ENCODE peak calls at places on chromosomes 5 and 9, in seven cellular contexts. One of them, this sample, is unnamed.

GRCh38 chr5:98765815-98766214 is 7.6 kb upstream of the RGMB start:
- DNase-seq in HepG2: no peak
- DNase-seq in HCT116: no peak
- DNase-seq in GM12878: no peak
- DNase-seq in K562: no peak
- DNase-seq in H1: no peak
- DNase-seq in SK-N-SH: no peak
- DNase-seq in this sample: no peak

GRCh38 chr9:123064662-123065061 is 31.2 kb downstream of the GPR21 start:
- DNase-seq in HepG2: no peak
- DNase-seq in HCT116: no peak
- DNase-seq in GM12878: no peak
- DNase-seq in K562: no peak
- DNase-seq in H1: no peak
- DNase-seq in SK-N-SH: no peak
- DNase-seq in this sample: no peak

GRCh38 chr5:71483355-71483754 is 27.9 kb downstream of the BDP1 start:
- DNase-seq in HepG2: peak; percentile 69
- DNase-seq in HCT116: peak; percentile 67
- DNase-seq in GM12878: no peak
- DNase-seq in K562: no peak
- DNase-seq in H1: no peak
- DNase-seq in SK-N-SH: no peak
- DNase-seq in this sample: peak; percentile 50

GRCh38 chr9:90333226-90333625 is 309.4 kb downstream of the DIRAS2 start:
- DNase-seq in HepG2: no peak
- DNase-seq in HCT116: no peak
- DNase-seq in GM12878: no peak
- DNase-seq in K562: no peak
- DNase-seq in H1: no peak
- DNase-seq in SK-N-SH: no peak
- DNase-seq in this sample: no peak

GRCh38 chr9:123689701-123690428 is 240.1 kb downstream of the DENND1A start:
- DNase-seq in HepG2: no peak
- DNase-seq in HCT116: no peak
- DNase-seq in GM12878: no peak
- DNase-seq in K562: peak; percentile 47
- DNase-seq in H1: no peak
- DNase-seq in SK-N-SH: no peak
- DNase-seq in this sample: no peak

GRCh38 chr5:21071421-21071820 is 1083.4 kb upstream of the CDH18 start:
- DNase-seq in HepG2: no peak
- DNase-seq in HCT116: no peak
- DNase-seq in GM12878: no peak
- DNase-seq in K562: no peak
- DNase-seq in H1: no peak
- DNase-seq in SK-N-SH: no peak
- DNase-seq in this sample: no peak

GRCh38 chr9:7791364-7791763 is 8.2 kb downstream of the DMAC1 start:
- DNase-seq in HepG2: no peak
- DNase-seq in HCT116: no peak
- DNase-seq in GM12878: no peak
- DNase-seq in K562: no peak
- DNase-seq in H1: no peak
- DNase-seq in SK-N-SH: no peak
- DNase-seq in this sample: no peak

GRCh38 chr9:135221951-135222631 is 134.6 kb downstream of the OLFM1 start:
- DNase-seq in HepG2: no peak
- DNase-seq in HCT116: no peak
- DNase-seq in GM12878: no peak
- DNase-seq in K562: no peak
- DNase-seq in H1: no peak
- DNase-seq in SK-N-SH: peak; percentile 68
- DNase-seq in this sample: no peak

GRCh38 chr5:34658023-34658422 is 1.9 kb downstream of the RAI14 start:
- DNase-seq in HepG2: peak; percentile 10
- DNase-seq in HCT116: no peak
- DNase-seq in GM12878: no peak
- DNase-seq in K562: no peak
- DNase-seq in H1: no peak
- DNase-seq in SK-N-SH: peak; percentile 51
- DNase-seq in this sample: no peak

GRCh38 chr5:125053179-125053578 is 306.7 kb upstream of the ZNF608 start:
- DNase-seq in HepG2: no peak
- DNase-seq in HCT116: no peak
- DNase-seq in GM12878: no peak
- DNase-seq in K562: no peak
- DNase-seq in H1: no peak
- DNase-seq in SK-N-SH: no peak
- DNase-seq in this sample: no peak

GRCh38 chr5:175652741-175653663 is 4.9 kb upstream of the HRH2 start:
- DNase-seq in HepG2: no peak
- DNase-seq in HCT116: no peak
- DNase-seq in GM12878: no peak
- DNase-seq in K562: no peak
- DNase-seq in H1: no peak
- DNase-seq in SK-N-SH: no peak
- DNase-seq in this sample: no peak

GRCh38 chr9:1747568-1747967 is 267.6 kb upstream of the SMARCA2 start:
- DNase-seq in HepG2: no peak
- DNase-seq in HCT116: no peak
- DNase-seq in GM12878: no peak
- DNase-seq in K562: no peak
- DNase-seq in H1: no peak
- DNase-seq in SK-N-SH: no peak
- DNase-seq in this sample: no peak

GRCh38 chr9:69532359-69532758 is 139.8 kb downstream of the APBA1 start:
- DNase-seq in HepG2: no peak
- DNase-seq in HCT116: no peak
- DNase-seq in GM12878: no peak
- DNase-seq in K562: peak; percentile 2
- DNase-seq in H1: no peak
- DNase-seq in SK-N-SH: peak; percentile 48
- DNase-seq in this sample: no peak

GRCh38 chr5:43193171-43193951 is 1.3 kb downstream of the NIM1K start:
- DNase-seq in HepG2: peak; percentile 34
- DNase-seq in HCT116: peak; percentile 3
- DNase-seq in GM12878: no peak
- DNase-seq in K562: peak; percentile 61
- DNase-seq in H1: no peak
- DNase-seq in SK-N-SH: peak; percentile 69
- DNase-seq in this sample: peak; percentile 64

GRCh38 chr9:97766092-97766491 is 69.0 kb upstream of the XPA start:
- DNase-seq in HepG2: no peak
- DNase-seq in HCT116: no peak
- DNase-seq in GM12878: no peak
- DNase-seq in K562: no peak
- DNase-seq in H1: no peak
- DNase-seq in SK-N-SH: no peak
- DNase-seq in this sample: no peak

GRCh38 chr9:131174681-131175239 is 49.4 kb downstream of the NUP214 start:
- DNase-seq in HepG2: no peak
- DNase-seq in HCT116: no peak
- DNase-seq in GM12878: no peak
- DNase-seq in K562: no peak
- DNase-seq in H1: no peak
- DNase-seq in SK-N-SH: no peak
- DNase-seq in this sample: no peak

GRCh38 chr9:91197232-91198181 is 164.2 kb downstream of the AUH start:
- DNase-seq in HepG2: peak; percentile 99
- DNase-seq in HCT116: peak; percentile 85
- DNase-seq in GM12878: no peak
- DNase-seq in K562: peak; percentile 80
- DNase-seq in H1: no peak
- DNase-seq in SK-N-SH: no peak
- DNase-seq in this sample: peak; percentile 62

GRCh38 chr5:77947051-77947428 is 170.9 kb upstream of the TBCA start:
- DNase-seq in HepG2: no peak
- DNase-seq in HCT116: no peak
- DNase-seq in GM12878: no peak
- DNase-seq in K562: no peak
- DNase-seq in H1: no peak
- DNase-seq in SK-N-SH: no peak
- DNase-seq in this sample: no peak

GRCh38 chr9:121649476-121650219 is 1.8 kb upstream of the DAB2IP start:
- DNase-seq in HepG2: no peak
- DNase-seq in HCT116: no peak
- DNase-seq in GM12878: no peak
- DNase-seq in K562: no peak
- DNase-seq in H1: no peak
- DNase-seq in SK-N-SH: no peak
- DNase-seq in this sample: no peak

GRCh38 chr5:179310439-179311090 is 34.7 kb downstream of the ADAMTS2 start:
- DNase-seq in HepG2: no peak
- DNase-seq in HCT116: no peak
- DNase-seq in GM12878: no peak
- DNase-seq in K562: no peak
- DNase-seq in H1: no peak
- DNase-seq in SK-N-SH: no peak
- DNase-seq in this sample: no peak

GRCh38 chr5:190366-191035 is 794 bp upstream of the LRRC14B start:
- DNase-seq in HepG2: no peak
- DNase-seq in HCT116: no peak
- DNase-seq in GM12878: no peak
- DNase-seq in K562: no peak
- DNase-seq in H1: no peak
- DNase-seq in SK-N-SH: no peak
- DNase-seq in this sample: no peak

GRCh38 chr5:10645146-10645545 is 81.3 kb downstream of the ANKRD33B start:
- DNase-seq in HepG2: no peak
- DNase-seq in HCT116: no peak
- DNase-seq in GM12878: no peak
- DNase-seq in K562: no peak
- DNase-seq in H1: no peak
- DNase-seq in SK-N-SH: no peak
- DNase-seq in this sample: no peak

GRCh38 chr9:128073260-128073886 is 5.3 kb downstream of the SLC25A25 start:
- DNase-seq in HepG2: peak; percentile 85
- DNase-seq in HCT116: no peak
- DNase-seq in GM12878: no peak
- DNase-seq in K562: no peak
- DNase-seq in H1: no peak
- DNase-seq in SK-N-SH: no peak
- DNase-seq in this sample: no peak

GRCh38 chr5:64165500-64166200 is at the start of gene RNF180:
- DNase-seq in HepG2: no peak
- DNase-seq in HCT116: no peak
- DNase-seq in GM12878: no peak
- DNase-seq in K562: no peak
- DNase-seq in H1: no peak
- DNase-seq in SK-N-SH: peak; percentile 65
- DNase-seq in this sample: no peak

GRCh38 chr5:64164166-64164565 is 1.5 kb upstream of the RNF180 start:
- DNase-seq in HepG2: no peak
- DNase-seq in HCT116: no peak
- DNase-seq in GM12878: no peak
- DNase-seq in K562: no peak
- DNase-seq in H1: no peak
- DNase-seq in SK-N-SH: no peak
- DNase-seq in this sample: no peak

GRCh38 chr5:64166201-64166959 is 737 bp downstream of the RNF180 start:
- DNase-seq in HepG2: no peak
- DNase-seq in HCT116: no peak
- DNase-seq in GM12878: no peak
- DNase-seq in K562: no peak
- DNase-seq in H1: no peak
- DNase-seq in SK-N-SH: no peak
- DNase-seq in this sample: no peak

GRCh38 chr5:64163746-64164145 is 1.9 kb upstream of the RNF180 start:
- DNase-seq in HepG2: no peak
- DNase-seq in HCT116: no peak
- DNase-seq in GM12878: no peak
- DNase-seq in K562: no peak
- DNase-seq in H1: no peak
- DNase-seq in SK-N-SH: no peak
- DNase-seq in this sample: no peak

GRCh38 chr5:64165160-64165499 is 513 bp upstream of the RNF180 start:
- DNase-seq in HepG2: no peak
- DNase-seq in HCT116: no peak
- DNase-seq in GM12878: no peak
- DNase-seq in K562: no peak
- DNase-seq in H1: no peak
- DNase-seq in SK-N-SH: no peak
- DNase-seq in this sample: no peak
- H3K27ac ChIP-seq in HepG2: no peak overlapping the region
- H3K27ac ChIP-seq in HCT116: no peak overlapping the region
- H3K27ac ChIP-seq in GM12878: no peak overlapping the region
- H3K27ac ChIP-seq in K562: no peak overlapping the region
- H3K27ac ChIP-seq in H1: no peak overlapping the region
- H3K27ac ChIP-seq in SK-N-SH: no peak overlapping the region
- H3K27ac ChIP-seq in this sample: peak overlapping the region; percentile 39

GRCh38 chr9:11206925-11207324 is 594.1 kb upstream of the PTPRD start:
- DNase-seq in HepG2: no peak
- DNase-seq in HCT116: no peak
- DNase-seq in GM12878: no peak
- DNase-seq in K562: no peak
- DNase-seq in H1: no peak
- DNase-seq in SK-N-SH: no peak
- DNase-seq in this sample: no peak
- H3K4me3 ChIP-seq in HepG2: no peak overlapping the region
- H3K4me3 ChIP-seq in HCT116: no peak overlapping the region
- H3K4me3 ChIP-seq in GM12878: no peak overlapping the region
- H3K4me3 ChIP-seq in K562: no peak overlapping the region
- H3K4me3 ChIP-seq in H1: no peak overlapping the region
- H3K4me3 ChIP-seq in SK-N-SH: no peak overlapping the region
- H3K4me3 ChIP-seq in this sample: no peak overlapping the region

DNA sequence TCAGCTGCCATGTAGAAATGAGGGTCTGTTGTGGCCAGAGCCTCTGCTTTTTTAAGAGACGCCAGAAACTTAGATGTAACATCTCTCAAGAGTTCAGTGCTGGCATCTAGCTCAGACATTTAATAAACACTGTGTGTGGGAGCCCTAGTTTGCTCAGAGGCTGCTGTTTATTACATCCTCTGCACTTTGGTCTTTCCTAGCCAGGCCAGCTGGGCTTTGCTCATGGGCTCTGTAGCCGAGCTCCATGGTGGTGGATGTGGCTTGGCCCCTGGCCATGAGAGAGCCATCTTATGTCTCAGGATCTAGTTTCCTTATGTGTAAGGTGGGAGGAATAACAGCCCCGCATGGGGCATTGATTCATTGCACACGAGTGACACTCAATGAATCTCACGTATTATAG is 30.0 kb downstream of the ARHGEF37 start:
- DNase-seq in HepG2: peak; percentile 66
- DNase-seq in HCT116: no peak
- DNase-seq in GM12878: no peak
- DNase-seq in K562: no peak
- DNase-seq in H1: no peak
- DNase-seq in SK-N-SH: no peak
- DNase-seq in this sample: no peak
- TF ChIP-seq SIN3A in HepG2: no peak
- TF ChIP-seq SIN3A in HCT116: no peak
- TF ChIP-seq SIN3A in GM12878: no peak
- TF ChIP-seq SIN3A in K562: no peak
- TF ChIP-seq SIN3A in H1: no peak
- TF ChIP-seq SIN3A in SK-N-SH: no peak
- TF ChIP-seq SIN3A in this sample: no peak

DNA sequence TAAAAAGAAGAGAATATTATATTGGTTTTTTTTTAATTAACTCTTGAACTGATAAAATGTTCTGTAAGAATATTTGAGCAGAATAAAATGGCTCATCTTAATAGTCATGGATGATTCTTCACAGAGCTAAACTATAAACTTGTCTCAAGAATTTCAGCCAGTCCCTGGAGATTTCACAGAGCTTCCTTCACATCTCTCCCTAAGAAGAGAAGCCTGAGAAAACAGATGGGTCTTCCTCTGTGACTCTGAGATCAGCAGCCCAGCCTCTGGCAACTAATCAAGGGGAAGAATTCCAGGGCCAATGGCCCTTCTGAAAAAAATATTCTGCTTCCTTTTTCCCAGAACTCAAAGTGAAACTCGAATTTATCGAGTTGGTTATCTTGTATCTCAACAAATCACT is 122.2 kb upstream of the ITGA1 start:
- DNase-seq in HepG2: no peak
- DNase-seq in HCT116: no peak
- DNase-seq in GM12878: no peak
- DNase-seq in K562: no peak
- DNase-seq in H1: no peak
- DNase-seq in SK-N-SH: no peak
- DNase-seq in this sample: no peak
- H3K27ac ChIP-seq in HepG2: no peak overlapping the region
- H3K27ac ChIP-seq in HCT116: no peak overlapping the region
- H3K27ac ChIP-seq in GM12878: no peak overlapping the region
- H3K27ac ChIP-seq in K562: no peak overlapping the region
- H3K27ac ChIP-seq in H1: no peak overlapping the region
- H3K27ac ChIP-seq in SK-N-SH: peak overlapping the region; percentile 43
- H3K27ac ChIP-seq in this sample: no peak overlapping the region

This sample was measured in Panc1.